ENCODE peak calls at places on chromosomes 6 and 20, in ten cellular contexts. V is GM12892; N is fibroblast of pulmonary artery; O is T-helper 9 cell; A is NCI-H1105 treated with DMSO at 0.1 percent for 48 hours; P is non-pigmented ciliary epithelial cell; G is activated CD8-positive, alpha-beta memory T cell treated with anti-CD3 and anti-CD28 coated beads for 48 hours; E is AML-193; D is stimulated activated CD4-positive, alpha-beta T cell treated with anti-CD3 and anti-CD28 coated beads, Interleukin-12 subunit alpha, Interleukin-12 subunit beta, amount 100 ng/mL, for 48 hours; M is NCI-H1930. T is an unnamed sample.
A peak's percentile ranks its signal among the peaks of the same experiment; 100 is the strongest.

GRCh38 chr6:113433506-113433991 is 423.6 kb upstream of the MARCKS start:
- DNase-seq in G (no peak), V (no peak), D (no peak), A (no peak), P (no peak), M (no peak), N (peak; percentile 95), O (no peak), E (peak; percentile 98), T (peak; percentile 80)

GRCh38 chr6:142803027-142803426 is 141.9 kb downstream of the HIVEP2 start:
- DNase-seq in V (no peak), N (peak; percentile 36), D (no peak), M (no peak), O (no peak), G (no peak), E (no peak), A (no peak), P (no peak), T (no peak)

GRCh38 chr6:25630508-25631229 is 21.3 kb upstream of the SCGN start:
- DNase-seq in N (no peak), M (no peak), P (no peak), G (no peak), V (no peak), O (no peak), D (no peak), E (no peak), A (no peak), T (no peak)

GRCh38 chr20:2576317-2576727 is 39.9 kb downstream of the TMC2 start:
- DNase-seq in A (no peak), E (no peak), P (no peak), N (no peak), V (no peak), M (no peak), D (no peak), O (no peak), G (no peak), T (no peak)

GRCh38 chr20:17226410-17227198 is at the start of gene PCSK2:
- DNase-seq in M (peak; percentile 97), P (no peak), A (peak; percentile 96), O (no peak), V (no peak), E (no peak), N (peak; percentile 33), D (no peak), G (no peak), T (no peak)

GRCh38 chr6:151652338-151652737 is 155.1 kb upstream of the ESR1 start:
- DNase-seq in V (no peak), P (no peak), G (no peak), M (no peak), O (no peak), E (no peak), A (no peak), D (no peak), N (no peak), T (peak; percentile 60)

GRCh38 chr6:39196648-39197047 is 32.6 kb downstream of the KCNK5 start:
- DNase-seq in V (no peak), D (no peak), G (no peak), N (no peak), O (no peak), A (no peak), P (no peak), E (no peak), M (no peak), T (no peak)

GRCh38 chr20:24773751-24774201 is 175.3 kb upstream of the CST7 start:
- DNase-seq in M (no peak), N (peak; percentile 21), E (no peak), O (no peak), D (no peak), V (no peak), A (no peak), G (no peak), P (peak; percentile 86), T (no peak)

GRCh38 chr6:52417675-52418111 is 2.4 kb upstream of the EFHC1 start:
- DNase-seq in P (peak; percentile 70), E (no peak), O (no peak), N (peak; percentile 94), V (no peak), G (no peak), A (no peak), D (no peak), M (no peak), T (no peak)

GRCh38 chr6:42118162-42119001 is 24.0 kb downstream of the C6orf132 start:
- DNase-seq in M (no peak), A (no peak), E (no peak), G (no peak), D (no peak), N (no peak), O (no peak), V (no peak), P (no peak), T (no peak)

T was measured in right atrium auricular region.